ENCODE peak calls at places on chromosomes 1 and 21, in four cellular contexts. U, V, E and N are unnamed samples.

GRCh38 chr1:218735436-218735835 is 390.3 kb downstream of the TGFB2 start:
- DNase-seq in U (no peak), V (no peak), E (no peak), N (no peak)

GRCh38 chr1:77100870-77101269 is 118.4 kb downstream of the PIGK start:
- DNase-seq in U (no peak), V (no peak), E (no peak), N (no peak)

GRCh38 chr1:58358311-58358710 is 188.2 kb downstream of the OMA1 start:
- DNase-seq in U (no peak), V (peak; percentile 12), E (no peak), N (no peak)

GRCh38 chr1:106773206-106773605 is 283.3 kb upstream of the PRMT6 start:
- DNase-seq in U (no peak), V (no peak), E (no peak), N (no peak)

GRCh38 chr1:180123463-180123936 is 31.2 kb upstream of the QSOX1 start:
- DNase-seq in U (no peak), V (no peak), E (no peak), N (no peak)

GRCh38 chr1:18607289-18607760 is 23.3 kb upstream of the PAX7 start:
- DNase-seq in U (no peak), V (no peak), E (no peak), N (no peak)

GRCh38 chr1:226350504-226350865 is 41.5 kb upstream of the LIN9 start:
- DNase-seq in U (no peak), V (no peak), E (no peak), N (no peak)

GRCh38 chr1:100866041-100866900 is 28.4 kb downstream of the EXTL2 start:
- DNase-seq in U (no peak), V (peak; percentile 10), E (peak; percentile 48), N (peak; percentile 11)

GRCh38 chr1:204640578-204640977 is 45.0 kb downstream of the LRRN2 start:
- DNase-seq in U (no peak), V (no peak), E (peak; percentile 23), N (no peak)

GRCh38 chr1:216927111-216927510 is 203.9 kb upstream of the ESRRG start:
- DNase-seq in U (no peak), V (no peak), E (no peak), N (no peak)

GRCh38 chr21:35249636-35250035 is 200.5 kb upstream of the RUNX1 start:
- DNase-seq in U (no peak), V (no peak), E (no peak), N (no peak)

GRCh38 chr21:45308211-45309068 is 20.7 kb upstream of the POFUT2 start:
- DNase-seq in U (no peak), V (peak; percentile 87), E (no peak), N (no peak)

GRCh38 chr1:59125711-59126320 is 171.1 kb upstream of the FGGY start:
- DNase-seq in U (no peak), V (no peak), E (no peak), N (no peak)

GRCh38 chr1:204267191-204267601 is 53.4 kb upstream of the GOLT1A start:
- DNase-seq in U (no peak), V (no peak), E (no peak), N (no peak)

GRCh38 chr1:163202833-163203451 is at the start of gene RGS5:
- DNase-seq in U (no peak), V (no peak), E (no peak), N (no peak)

GRCh38 chr1:3152143-3152542 is 83.1 kb downstream of the PRDM16 start:
- DNase-seq in U (no peak), V (no peak), E (no peak), N (no peak)

DNA sequence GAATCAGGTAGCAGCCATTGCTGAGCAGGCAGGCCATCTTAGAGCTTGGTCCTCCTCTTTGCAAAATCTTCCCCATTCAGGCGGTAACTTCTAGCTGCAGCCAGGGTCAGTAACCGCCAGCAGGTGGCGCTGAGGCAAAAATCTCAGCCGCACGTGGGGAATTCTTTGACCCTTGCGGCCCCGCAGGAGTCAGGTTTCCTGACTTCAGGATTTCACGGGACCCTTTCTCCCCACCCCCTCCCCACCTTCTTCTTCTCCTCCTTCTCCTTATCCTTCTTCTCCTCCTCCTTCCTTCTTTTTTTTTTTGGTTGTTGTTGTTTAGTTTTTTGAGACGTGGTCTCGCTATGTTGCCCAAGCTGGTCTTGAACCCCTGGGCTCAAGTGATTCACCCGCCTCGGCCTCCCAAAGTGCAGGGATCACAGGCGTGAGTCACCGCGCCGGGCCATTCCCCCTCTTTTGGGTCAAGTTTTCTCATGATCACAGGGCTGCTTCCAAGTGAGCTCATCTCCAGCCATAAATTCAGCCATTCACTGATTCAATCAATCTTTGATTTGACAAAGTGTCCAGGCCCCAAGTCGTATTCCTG is 33.4 kb upstream of the TENT5B start:
- DNase-seq in U (no peak), V (peak; percentile 38), E (peak; percentile 85), N (peak; percentile 82)
- TF ChIP-seq SP1 in U (no peak), V (no peak), E (peak; percentile 46), N (no peak)

GRCh38 chr1:39130297-39130696 is 74.2 kb upstream of the MACF1 start:
- DNase-seq in U (no peak), V (no peak), E (no peak), N (no peak)
- TF ChIP-seq BHLHE40 in U (no peak), V (no peak), E (no peak), N (no peak)

DNA sequence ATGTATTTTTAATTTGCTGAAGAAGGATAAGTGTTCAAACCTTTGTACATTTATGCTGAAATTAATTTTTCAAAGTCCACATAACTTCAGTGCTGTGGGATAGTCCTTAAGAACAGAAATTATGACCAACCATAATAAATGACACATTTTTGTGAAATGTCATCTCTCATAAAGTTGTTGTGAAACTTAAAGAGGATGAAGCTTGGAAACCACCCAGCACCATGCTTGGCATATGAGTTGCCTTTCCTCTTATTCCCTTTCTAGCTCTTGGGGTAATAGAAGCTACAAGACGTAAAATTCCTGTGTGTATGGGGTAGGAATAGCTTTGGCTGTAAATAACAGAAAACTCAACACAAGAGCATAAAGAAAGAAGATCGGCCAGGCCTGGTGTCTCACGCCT is 18.9 kb upstream of the USP24 start:
- DNase-seq in U (no peak), V (no peak), E (no peak), N (no peak)
- TF ChIP-seq SP1 in U (no peak), V (no peak), E (no peak), N (no peak)

GRCh38 chr1:194816859-194817258 is 1630.4 kb upstream of the B3GALT2 start:
- DNase-seq in U (no peak), V (no peak), E (no peak), N (no peak)
- TF ChIP-seq BHLHE40 in U (no peak), V (no peak), E (no peak), N (no peak)

GRCh38 chr21:40732243-40732642 is 114.7 kb downstream of the DSCAM start:
- DNase-seq in U (no peak), V (no peak), E (no peak), N (no peak)
- TF ChIP-seq SP1 in U (no peak), V (no peak), E (no peak), N (no peak)

DNA sequence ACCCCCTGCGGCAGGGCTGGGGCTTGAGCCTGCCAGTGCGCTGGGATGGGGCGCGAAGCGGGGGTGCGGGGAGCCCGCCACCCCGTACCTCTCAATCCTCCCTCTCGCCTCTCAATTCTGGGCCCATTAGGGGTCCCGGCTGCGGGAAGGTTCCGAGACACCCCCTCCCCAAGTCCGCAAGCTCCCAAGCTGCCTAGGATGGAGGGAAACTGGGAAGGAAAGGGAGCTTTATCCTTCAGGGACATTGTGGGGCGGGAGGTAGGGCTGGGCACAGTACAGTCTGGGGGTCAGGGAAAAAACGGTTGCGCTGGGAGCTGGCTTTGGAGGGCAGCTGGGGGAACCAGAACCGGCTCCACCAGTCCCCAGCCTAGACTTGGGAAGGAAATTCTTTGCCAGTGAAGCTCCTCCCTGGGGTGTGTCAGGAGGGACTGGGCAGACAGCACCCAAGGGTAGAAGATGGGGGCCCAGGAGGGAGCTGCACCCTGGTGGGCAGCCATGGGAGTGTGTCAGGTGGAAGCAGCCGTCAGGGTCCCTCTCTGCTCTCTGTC is 904 bp downstream of the GJB3 start:
- DNase-seq in U (no peak), V (no peak), E (no peak), N (no peak)
- TF ChIP-seq BHLHE40 in U (no peak), V (no peak), E (no peak), N (no peak)

GRCh38 chr1:43530483-43531452 is at the start of gene PTPRF:
- DNase-seq in U (no peak), V (no peak), E (peak; percentile 68), N (peak; percentile 86)
- TF ChIP-seq SP1 in U (no peak), V (no peak), E (no peak), N (no peak)